ENCODE peak calls at places on chromosomes 7 and 10, in ten cellular contexts. P is fibroblast of lung, C is GM23338, X is uterus, B is lower lobe of right lung, M is heart right ventricle, L is fibroblast of villous mesenchyme, E is astrocyte of the spinal cord, F is breast epithelium, I is astrocyte. S is an unnamed sample.

GRCh38 chr10:5890519-5890878 is 456 bp downstream of the FBH1 start:
- DNase-seq in P (peak; percentile 6), C (peak; percentile 45), X (no peak), B (no peak), M (peak; percentile 30), L (peak; percentile 21), E (no peak), F (no peak), I (no peak), S (peak; percentile 16)

GRCh38 chr10:79316671-79317431 is 30.4 kb upstream of the PPIF start:
- DNase-seq in P (peak; percentile 14), C (no peak), X (no peak), B (peak; percentile 20), M (no peak), L (no peak), E (no peak), F (no peak), I (peak; percentile 7), S (no peak)

GRCh38 chr10:43774234-43774769 is 125.6 kb upstream of the ZNF32 start:
- DNase-seq in P (no peak), C (no peak), X (no peak), B (no peak), M (no peak), L (no peak), E (no peak), F (no peak), I (no peak), S (no peak)

GRCh38 chr7:43481905-43482678 is 100.8 kb upstream of the STK17A start:
- DNase-seq in P (peak; percentile 86), C (no peak), X (no peak), B (no peak), M (no peak), L (no peak), E (peak; percentile 53), F (no peak), I (peak; percentile 83), S (peak; percentile 14)

GRCh38 chr7:75994388-75995051 is at the start of gene TMEM120A:
- DNase-seq in P (peak; percentile 89), C (peak; percentile 96), X (peak; percentile 97), B (peak; percentile 96), M (peak; percentile 99), L (peak; percentile 94), E (peak; percentile 94), F (peak; percentile 96), I (peak; percentile 77), S (peak; percentile 94)

GRCh38 chr10:4883079-4883739 is 57.2 kb downstream of the AKR1E2 start:
- DNase-seq in P (peak; percentile 84), C (no peak), X (no peak), B (no peak), M (no peak), L (peak; percentile 76), E (peak; percentile 15), F (no peak), I (peak; percentile 81), S (peak; percentile 72)

GRCh38 chr10:3460420-3461128 is 288.0 kb upstream of the PITRM1 start:
- DNase-seq in P (no peak), C (no peak), X (no peak), B (no peak), M (no peak), L (no peak), E (peak; percentile 39), F (no peak), I (no peak), S (no peak)

GRCh38 chr10:46216836-46217748 is 69.7 kb upstream of the ANTXRL start:
- DNase-seq in P (no peak), C (no peak), X (no peak), B (no peak), M (no peak), L (no peak), E (no peak), F (no peak), I (no peak), S (peak; percentile 5)

GRCh38 chr10:102523250-102524029 is 19.7 kb downstream of the SUFU start:
- DNase-seq in P (peak; percentile 89), C (no peak), X (no peak), B (no peak), M (peak; percentile 44), L (peak; percentile 17), E (peak; percentile 92), F (no peak), I (peak; percentile 85), S (peak; percentile 67)

GRCh38 chr10:91367558-91367957 is 42.6 kb upstream of the HECTD2 start:
- DNase-seq in P (no peak), C (no peak), X (no peak), B (no peak), M (no peak), L (no peak), E (no peak), F (no peak), I (no peak), S (no peak)

GRCh38 chr10:60963441-60964256 is 19.7 kb upstream of the RHOBTB1 start:
- DNase-seq in P (peak; percentile 90), C (no peak), X (no peak), B (no peak), M (no peak), L (peak; percentile 63), E (peak; percentile 75), F (no peak), I (peak; percentile 86), S (peak; percentile 82)

DNA sequence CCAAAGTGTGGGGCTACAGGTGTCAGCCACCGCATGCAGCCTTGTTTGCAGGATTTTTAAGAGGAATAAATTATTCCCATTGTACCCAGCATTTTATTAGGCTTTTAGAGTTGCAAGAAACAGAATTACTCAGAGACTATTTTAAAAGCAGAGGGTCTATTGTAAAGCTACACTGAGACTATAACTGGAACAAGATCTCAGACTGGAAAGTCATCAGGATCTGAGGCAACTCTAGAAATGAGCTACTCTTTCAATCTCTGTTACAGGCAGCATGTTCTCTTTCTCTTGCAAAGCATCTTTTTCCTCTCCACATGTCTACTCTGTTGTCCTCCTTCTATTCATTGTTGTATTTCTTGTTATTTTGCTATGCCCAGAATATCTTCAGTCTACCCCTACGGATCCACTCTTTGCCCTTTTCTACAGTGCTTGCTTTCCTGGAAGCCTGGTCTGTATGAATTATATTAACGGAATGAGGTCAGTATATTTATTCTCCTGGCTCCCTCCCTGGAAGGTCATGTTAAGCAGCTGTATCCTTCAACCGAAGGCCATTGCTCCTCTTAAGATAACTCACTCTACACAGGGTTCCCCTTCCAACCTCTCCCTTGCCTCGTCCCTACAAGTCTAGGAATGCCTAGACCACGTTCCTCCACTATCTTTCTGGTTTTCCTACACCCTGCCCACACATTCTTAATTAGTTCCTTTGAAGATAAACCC is 27.7 kb upstream of the MICU1 start:
- DNase-seq in P (peak; percentile 16), C (no peak), X (no peak), B (no peak), M (no peak), L (no peak), E (no peak), F (no peak), I (peak; percentile 4), S (no peak)
- H3K4me3 ChIP-seq in P (no peak overlapping the region), C (no peak overlapping the region), X (no peak overlapping the region), B (no peak overlapping the region), M (no peak overlapping the region), L (no peak overlapping the region), E (no peak overlapping the region), F (no peak overlapping the region), I (no peak overlapping the region), S (no peak overlapping the region)

GRCh38 chr7:37831214-37831613 is 17.2 kb upstream of the NME8 start:
- DNase-seq in P (no peak), C (no peak), X (no peak), B (no peak), M (no peak), L (no peak), E (no peak), F (no peak), I (no peak), S (no peak)

GRCh38 chr7:37833818-37834146 is 14.6 kb upstream of the NME8 start:
- DNase-seq in P (no peak), C (no peak), X (no peak), B (no peak), M (no peak), L (no peak), E (no peak), F (no peak), I (no peak), S (no peak)

GRCh38 chr7:37826825-37827224 is 21.6 kb upstream of the NME8 start:
- DNase-seq in P (no peak), C (no peak), X (no peak), B (no peak), M (no peak), L (no peak), E (no peak), F (no peak), I (no peak), S (no peak)

GRCh38 chr7:37833107-37833817 is 15.1 kb upstream of the NME8 start:
- DNase-seq in P (peak; percentile 24), C (peak; percentile 79), X (peak; percentile 31), B (peak; percentile 51), M (peak; percentile 17), L (peak; percentile 39), E (peak; percentile 22), F (no peak), I (peak; percentile 18), S (peak; percentile 67)

GRCh38 chr7:37832194-37832593 is 16.2 kb upstream of the NME8 start:
- DNase-seq in P (peak; percentile 2), C (no peak), X (peak; percentile 65), B (peak; percentile 79), M (peak; percentile 82), L (peak; percentile 11), E (no peak), F (no peak), I (no peak), S (peak; percentile 63)
- TF ChIP-seq CTCF in P (no peak), C (no peak), X (peak; percentile 37), B (peak; percentile 45), M (peak; percentile 63), L (no peak), E (no peak), F (no peak), I (no peak), S (no peak)

GRCh38 chr10:27779462-27779861 is 33.8 kb upstream of the MKX start:
- DNase-seq in P (no peak), C (no peak), X (no peak), B (no peak), M (no peak), L (peak; percentile 14), E (no peak), F (no peak), I (no peak), S (no peak)
- H3K4me3 ChIP-seq in P (no peak overlapping the region), C (no peak overlapping the region), X (no peak overlapping the region), B (no peak overlapping the region), M (no peak overlapping the region), L (no peak overlapping the region), E (no peak overlapping the region), F (no peak overlapping the region), I (no peak overlapping the region), S (no peak overlapping the region)

GRCh38 chr7:30322656-30323355 is 38.4 kb downstream of the ZNRF2 start:
- DNase-seq in P (no peak), C (no peak), X (no peak), B (no peak), M (no peak), L (no peak), E (no peak), F (no peak), I (no peak), S (no peak)
- TF ChIP-seq CTCF in P (no peak), C (no peak), X (no peak), B (no peak), M (no peak), L (no peak), E (no peak), F (no peak), I (no peak), S (no peak)

GRCh38 chr7:16905300-16906044 is 23.7 kb upstream of the AGR3 start:
- DNase-seq in P (peak; percentile 60), C (peak; percentile 52), X (no peak), B (no peak), M (no peak), L (peak; percentile 57), E (peak; percentile 84), F (no peak), I (peak; percentile 53), S (peak; percentile 62)
- H3K4me3 ChIP-seq in P (no peak overlapping the region), C (no peak overlapping the region), X (no peak overlapping the region), B (no peak overlapping the region), M (no peak overlapping the region), L (no peak overlapping the region), E (no peak overlapping the region), F (no peak overlapping the region), I (no peak overlapping the region), S (no peak overlapping the region)